ENCODE peak calls at places on chromosome 7, in ten cellular contexts. R is MM.1S; U is hypothalamus; N is effector CD4-positive, alpha-beta T cell; Q is hippocampal formation; D is activated T-cell treated with anti-CD3 and anti-CD28 coated beads for 24 hours; K is Daoy; W is iris pigment epithelial cell; J is right atrium auricular region; Z is psoas muscle. V is an unnamed sample.

GRCh38 chr7:51121945-51122425 is 194.6 kb downstream of the COBL start:
- DNase-seq in R (no peak), U (no peak), N (no peak), Q (no peak), D (no peak), K (no peak), W (no peak), J (peak), Z (no peak), V (no peak)

GRCh38 chr7:145036592-145037386 is 200.9 kb upstream of the TPK1 start:
- DNase-seq in R (peak), U (peak), N (peak), Q (peak), D (peak), K (peak), W (peak), J (no peak), Z (no peak), V (peak)

GRCh38 chr7:44633254-44634186 is 27.1 kb downstream of the OGDH start:
- DNase-seq in R (peak), U (peak), N (peak), Q (no peak), D (no peak), K (peak), W (peak), J (peak), Z (peak), V (peak)

GRCh38 chr7:21256310-21256877 is 171.5 kb upstream of the SP4 start:
- DNase-seq in R (peak), U (no peak), N (peak), Q (no peak), D (no peak), K (peak), W (peak), J (no peak), Z (no peak), V (peak)

GRCh38 chr7:44791278-44792219 is 4.9 kb upstream of the PPIA start:
- DNase-seq in R (peak), U (no peak), N (no peak), Q (no peak), D (no peak), K (no peak), W (peak), J (no peak), Z (no peak), V (no peak)

GRCh38 chr7:44980393-44981034 is 1.7 kb upstream of the MYO1G start:
- DNase-seq in R (no peak), U (peak), N (peak), Q (no peak), D (peak), K (peak), W (no peak), J (no peak), Z (no peak), V (no peak)

GRCh38 chr7:88759216-88759955 is at the start of gene ZNF804B:
- DNase-seq in R (no peak), U (peak), N (no peak), Q (peak), D (no peak), K (peak), W (no peak), J (no peak), Z (peak), V (no peak)

GRCh38 chr7:48389977-48390376 is 218.7 kb downstream of the ABCA13 start:
- DNase-seq in R (no peak), U (no peak), N (no peak), Q (no peak), D (no peak), K (no peak), W (peak), J (no peak), Z (no peak), V (no peak)